ENCODE peak calls at places on chromosomes 2 and 18, in four cellular contexts. N is GDM1; X is CD4-positive, alpha-beta T cell; V is AG08396. Q is an unnamed sample.

GRCh38 chr2:124753842-124754241 is 728.8 kb downstream of the CNTNAP5 start:
- DNase-seq in X (no peak), N (no peak), V (no peak), Q (no peak)

GRCh38 chr2:172046866-172047265 is 38.4 kb upstream of the DLX1 start:
- DNase-seq in V (no peak), N (no peak), X (no peak), Q (no peak)

GRCh38 chr2:158269143-158269542 is 167.5 kb downstream of the UPP2 start:
- DNase-seq in V (no peak), X (no peak), N (no peak), Q (no peak)

GRCh38 chr2:191218292-191218898 is 26.8 kb upstream of the MYO1B start:
- DNase-seq in V (peak; percentile 34), N (peak; percentile 35), X (no peak), Q (peak; percentile 11)

GRCh38 chr2:28981016-28981441 is at the start of gene TOGARAM2:
- DNase-seq in N (no peak), V (peak; percentile 70), X (no peak), Q (no peak)

GRCh38 chr2:39289609-39290008 is 45.8 kb upstream of the CDKL4 start:
- DNase-seq in N (no peak), V (no peak), X (no peak), Q (no peak)

GRCh38 chr2:58606799-58607198 is 365.7 kb upstream of the FANCL start:
- DNase-seq in V (no peak), N (peak; percentile 6), X (no peak), Q (no peak)

GRCh38 chr2:195706161-195706900 is 49.3 kb downstream of the SLC39A10 start:
- DNase-seq in N (no peak), V (peak; percentile 5), X (no peak), Q (no peak)

GRCh38 chr2:133477614-133477990 is 90.7 kb downstream of the NCKAP5 start:
- DNase-seq in N (no peak), X (no peak), V (peak; percentile 26), Q (no peak)

GRCh38 chr18:13372405-13372995 is 153.9 kb downstream of the LDLRAD4 start:
- DNase-seq in N (no peak), X (no peak), V (no peak), Q (no peak)

GRCh38 chr2:188444106-188444835 is 152.6 kb downstream of the GULP1 start:
- DNase-seq in X (no peak), V (no peak), N (no peak), Q (no peak)

GRCh38 chr2:241273552-241273988 is 41.9 kb downstream of the HDLBP start:
- DNase-seq in X (no peak), V (no peak), N (no peak), Q (no peak)

GRCh38 chr2:20257411-20257810 is 32.5 kb upstream of the SDC1 start:
- DNase-seq in N (no peak), X (no peak), V (no peak), Q (no peak)

GRCh38 chr2:99879481-99879880 is 262.9 kb downstream of the AFF3 start:
- DNase-seq in V (no peak), N (no peak), X (no peak), Q (no peak)

GRCh38 chr2:112133344-112133743 is 4.8 kb upstream of the FBLN7 start:
- DNase-seq in X (no peak), N (no peak), V (no peak), Q (no peak)

GRCh38 chr2:112958428-112959108 is 19.2 kb upstream of the IL36G start:
- DNase-seq in X (peak; percentile 15), N (peak; percentile 43), V (peak; percentile 66), Q (peak; percentile 58)

GRCh38 chr2:232485333-232485756 is 2.3 kb downstream of the ECEL1 start:
- DNase-seq in X (no peak), N (no peak), V (no peak), Q (no peak)

GRCh38 chr2:150076281-150076680 is 411.2 kb downstream of the RND3 start:
- DNase-seq in V (no peak), N (no peak), X (no peak), Q (no peak)

GRCh38 chr18:4987452-4988405 is 209.3 kb downstream of the AKAIN1 start:
- DNase-seq in N (no peak), V (no peak), X (no peak), Q (no peak)

GRCh38 chr2:68396093-68396492 is 31.0 kb downstream of the PLEK start:
- DNase-seq in X (no peak), N (no peak), V (no peak), Q (no peak)

GRCh38 chr2:201420442-201421113 is 30.7 kb downstream of the TRAK2 start:
- DNase-seq in V (peak; percentile 41), X (no peak), N (no peak), Q (no peak)

GRCh38 chr2:36367497-36368353 is 12.1 kb downstream of the CRIM1 start:
- DNase-seq in V (no peak), X (no peak), N (no peak), Q (no peak)

GRCh38 chr2:182833084-182833483 is 33.4 kb downstream of the FRZB start:
- DNase-seq in N (no peak), V (no peak), X (no peak), Q (no peak)

GRCh38 chr18:27769152-27769551 is 407.8 kb downstream of the CDH2 start:
- DNase-seq in N (no peak), X (no peak), V (no peak), Q (no peak)

GRCh38 chr2:7063789-7064188 is 146.6 kb downstream of the RNF144A start:
- DNase-seq in V (no peak), N (no peak), X (no peak), Q (no peak)

GRCh38 chr2:104340879-104341812 is 512.8 kb upstream of the POU3F3 start:
- DNase-seq in N (no peak), X (no peak), V (no peak), Q (no peak)